ENCODE peak calls at places on chromosomes 5 and 9, in ten cellular contexts. V is HepG2; Q is CD4-positive, alpha-beta T cell; X is AG09309; C is gastrocnemius medialis; T is MV-4-11; B is neuronal stem cell; N is EL; L is mucosa of descending colon; S is HuH-7.5. P is an unnamed sample.

GRCh38 chr5:177403194-177403825 is 2.8 kb upstream of the PFN3 start:
- DNase-seq in B (peak; percentile 32), V (no peak), T (no peak), C (no peak), S (no peak), L (peak; percentile 74), X (no peak), Q (peak; percentile 55), N (no peak), P (peak; percentile 71)

GRCh38 chr5:141881886-141882285 is 3.7 kb upstream of the PCDH1 start:
- DNase-seq in C (no peak), X (no peak), V (no peak), T (no peak), B (no peak), N (no peak), S (no peak), Q (no peak), L (no peak), P (no peak)

GRCh38 chr5:180804129-180804601 is 1.6 kb upstream of the MGAT1 start:
- DNase-seq in L (no peak), B (no peak), S (no peak), N (no peak), T (no peak), Q (no peak), V (no peak), X (no peak), C (no peak), P (no peak)

GRCh38 chr5:172923539-172923938 is 35.7 kb upstream of the RPL26L1 start:
- DNase-seq in Q (no peak), L (no peak), C (no peak), V (no peak), T (no peak), B (no peak), X (no peak), N (no peak), S (no peak), P (no peak)

GRCh38 chr9:127931092-127931881 is 710 bp upstream of the PIP5KL1 start:
- DNase-seq in B (no peak), V (peak; percentile 50), L (no peak), T (peak; percentile 56), C (no peak), S (peak; percentile 74), Q (no peak), X (no peak), N (peak; percentile 83), P (peak; percentile 58)

GRCh38 chr9:15724006-15724405 is 171.2 kb downstream of the CCDC171 start:
- DNase-seq in V (no peak), Q (no peak), X (no peak), L (no peak), T (no peak), S (no peak), B (no peak), N (peak; percentile 21), C (no peak), P (peak; percentile 80)

GRCh38 chr5:2303391-2304100 is 420.8 kb upstream of the IRX4 start:
- DNase-seq in C (no peak), B (no peak), N (no peak), L (no peak), X (no peak), T (no peak), V (no peak), S (no peak), Q (no peak), P (no peak)

GRCh38 chr5:103255666-103256065 is 2.9 kb upstream of the MACIR start:
- DNase-seq in Q (no peak), V (peak; percentile 16), B (no peak), X (no peak), S (no peak), L (peak; percentile 55), C (no peak), N (no peak), T (no peak), P (no peak)

GRCh38 chr5:107514305-107514704 is 156.4 kb downstream of the EFNA5 start:
- DNase-seq in B (no peak), V (no peak), L (no peak), N (no peak), X (no peak), S (no peak), C (no peak), Q (no peak), T (no peak), P (peak; percentile 54)

GRCh38 chr5:14687023-14687665 is 22.6 kb downstream of the OTULIN start:
- DNase-seq in V (no peak), T (no peak), C (no peak), L (no peak), S (no peak), B (no peak), Q (no peak), N (peak; percentile 21), X (peak; percentile 20), P (no peak)

GRCh38 chr5:148991606-148992005 is 71.3 kb downstream of the SH3TC2 start:
- DNase-seq in T (no peak), C (no peak), N (no peak), L (no peak), Q (no peak), X (no peak), B (no peak), V (no peak), S (no peak), P (no peak)

GRCh38 chr9:79813262-79813646 is 241.5 kb downstream of the TLE4 start:
- DNase-seq in N (no peak), L (no peak), X (no peak), T (peak; percentile 14), C (no peak), B (no peak), Q (no peak), V (no peak), S (no peak), P (no peak)

GRCh38 chr9:132780230-132781007 is 97.7 kb downstream of the AK8 start:
- DNase-seq in N (no peak), Q (no peak), S (no peak), B (no peak), T (no peak), L (no peak), V (no peak), X (no peak), C (no peak), P (no peak)

GRCh38 chr5:110757118-110757729 is 18.4 kb downstream of the SLC25A46 start:
- DNase-seq in S (no peak), L (no peak), X (no peak), B (peak; percentile 39), V (peak; percentile 38), C (no peak), N (peak; percentile 48), Q (no peak), T (peak; percentile 15), P (peak; percentile 67)

GRCh38 chr5:38258319-38259061 is at the start of gene EGFLAM:
- DNase-seq in N (peak; percentile 12), Q (no peak), S (peak; percentile 71), L (no peak), T (no peak), B (peak; percentile 56), C (no peak), V (no peak), X (no peak), P (peak; percentile 6)

GRCh38 chr5:83388608-83389007 is 82.9 kb upstream of the VCAN start:
- DNase-seq in C (no peak), N (no peak), B (no peak), T (no peak), S (no peak), V (no peak), X (no peak), L (no peak), Q (no peak), P (no peak)

GRCh38 chr5:127216906-127217675 is 73.5 kb upstream of the MEGF10 start:
- DNase-seq in T (no peak), B (no peak), S (no peak), N (no peak), X (no peak), Q (no peak), L (no peak), V (no peak), C (no peak), P (peak; percentile 24)

GRCh38 chr5:7878381-7878873 is 9.5 kb downstream of the MTRR start:
- DNase-seq in V (peak; percentile 41), B (no peak), X (peak; percentile 53), C (no peak), S (no peak), T (peak; percentile 96), L (no peak), Q (no peak), N (peak; percentile 30), P (peak; percentile 86)

GRCh38 chr9:77751341-77752091 is 103.4 kb upstream of the GNA14 start:
- DNase-seq in V (peak; percentile 35), B (peak; percentile 30), X (peak; percentile 71), T (peak; percentile 65), C (no peak), S (peak; percentile 16), N (peak; percentile 81), L (no peak), Q (no peak), P (peak; percentile 58)

GRCh38 chr9:87427851-87428506 is 69.7 kb upstream of the DAPK1 start:
- DNase-seq in N (no peak), V (no peak), L (no peak), Q (no peak), X (no peak), S (no peak), B (no peak), T (no peak), C (no peak), P (no peak)

GRCh38 chr9:88748566-88749238 is 213.7 kb downstream of the NXNL2 start:
- DNase-seq in V (no peak), L (no peak), Q (no peak), B (no peak), C (peak; percentile 62), T (no peak), S (no peak), N (peak; percentile 54), X (no peak), P (peak; percentile 86)

GRCh38 chr9:93061791-93062299 is 3.3 kb downstream of the SUSD3 start:
- DNase-seq in B (no peak), Q (no peak), S (peak; percentile 62), C (no peak), X (no peak), N (no peak), L (peak; percentile 63), V (peak; percentile 92), T (no peak), P (no peak)

GRCh38 chr9:123003467-123003866 is 30.0 kb upstream of the GPR21 start:
- DNase-seq in Q (no peak), T (no peak), N (peak; percentile 5), B (no peak), C (no peak), V (no peak), S (no peak), X (no peak), L (no peak), P (no peak)

GRCh38 chr9:126763130-126763764 is 41.6 kb upstream of the ZBTB43 start:
- DNase-seq in X (no peak), N (peak; percentile 14), S (no peak), Q (no peak), T (no peak), V (no peak), C (no peak), B (no peak), L (no peak), P (no peak)

GRCh38 chr9:35518981-35519679 is 29.2 kb downstream of the RUSC2 start:
- DNase-seq in X (no peak), B (no peak), S (no peak), V (no peak), C (peak; percentile 81), L (no peak), Q (no peak), T (no peak), N (peak; percentile 81), P (peak; percentile 62)

GRCh38 chr5:176774216-176775171 is 35.9 kb upstream of the UNC5A start:
- DNase-seq in V (no peak), S (no peak), L (no peak), Q (peak; percentile 10), X (no peak), C (no peak), B (no peak), T (peak; percentile 79), N (no peak), P (no peak)

GRCh38 chr5:127229185-127229889 is 61.3 kb upstream of the MEGF10 start:
- DNase-seq in C (peak; percentile 16), Q (peak; percentile 59), X (no peak), N (peak; percentile 58), V (no peak), T (peak; percentile 82), S (peak; percentile 48), B (peak; percentile 12), L (peak; percentile 81), P (no peak)

P was measured in MCF 10A.